ENCODE peak calls at places on chromosomes 3 and 15, in four cellular contexts. One of them, this sample, is unnamed. For H3K4me1, the result is how much of the 10 kb centered on the place peaks cover.

GRCh38 chr3:147945968-147946519 is 536.9 kb downstream of the ZIC1 start:
- DNase-seq in Peyer's patch: no peak
- DNase-seq in GM23338: peak
- DNase-seq in heart left ventricle: peak
- DNase-seq in this sample: no peak

GRCh38 chr15:48636511-48636910 is 9.0 kb downstream of the FBN1 start:
- DNase-seq in heart left ventricle: no peak
- DNase-seq in Peyer's patch: no peak
- DNase-seq in GM23338: no peak
- DNase-seq in this sample: no peak

GRCh38 chr3:160245261-160245800 is 20.1 kb downstream of the C3orf80 start:
- DNase-seq in heart left ventricle: no peak
- DNase-seq in GM23338: no peak
- DNase-seq in Peyer's patch: no peak
- DNase-seq in this sample: peak

GRCh38 chr15:34078900-34079299 is 22.8 kb downstream of the EMC7 start:
- DNase-seq in Peyer's patch: no peak
- DNase-seq in heart left ventricle: no peak
- DNase-seq in GM23338: no peak
- DNase-seq in this sample: no peak

GRCh38 chr3:123656691-123657090 is 71.8 kb upstream of the HACD2 start:
- DNase-seq in Peyer's patch: no peak
- DNase-seq in heart left ventricle: no peak
- DNase-seq in GM23338: peak
- DNase-seq in this sample: no peak

GRCh38 chr3:43054754-43055153 is 51.1 kb downstream of the POMGNT2 start:
- DNase-seq in GM23338: no peak
- DNase-seq in Peyer's patch: no peak
- DNase-seq in heart left ventricle: no peak
- DNase-seq in this sample: no peak

GRCh38 chr15:74302821-74303359 is 64.6 kb downstream of the CYP11A1 start:
- DNase-seq in GM23338: peak
- DNase-seq in heart left ventricle: no peak
- DNase-seq in Peyer's patch: no peak
- DNase-seq in this sample: peak

GRCh38 chr3:42539871-42540714 is 37.6 kb downstream of the VIPR1 start:
- DNase-seq in Peyer's patch: peak
- DNase-seq in GM23338: peak
- DNase-seq in heart left ventricle: peak
- DNase-seq in this sample: peak

GRCh38 chr3:37935756-37936666 is 54.6 kb upstream of the VILL start:
- DNase-seq in GM23338: peak
- DNase-seq in heart left ventricle: no peak
- DNase-seq in Peyer's patch: no peak
- DNase-seq in this sample: peak

GRCh38 chr15:96358006-96358794 is 27.7 kb downstream of the NR2F2 start:
- DNase-seq in Peyer's patch: no peak
- DNase-seq in heart left ventricle: no peak
- DNase-seq in GM23338: peak
- DNase-seq in this sample: no peak

GRCh38 chr15:63166219-63166618 is 8.9 kb upstream of the RPS27L start:
- DNase-seq in heart left ventricle: no peak
- DNase-seq in GM23338: peak
- DNase-seq in Peyer's patch: no peak
- DNase-seq in this sample: no peak

GRCh38 chr3:126546013-126546412 is 12.7 kb downstream of the C3orf22 start:
- DNase-seq in Peyer's patch: no peak
- DNase-seq in heart left ventricle: no peak
- DNase-seq in GM23338: no peak
- DNase-seq in this sample: no peak

GRCh38 chr3:18434731-18435130 is 9.6 kb upstream of the SATB1 start:
- DNase-seq in GM23338: no peak
- DNase-seq in Peyer's patch: no peak
- DNase-seq in heart left ventricle: no peak
- DNase-seq in this sample: no peak

GRCh38 chr15:25933456-25934158 is 70.5 kb upstream of the ATP10A start:
- DNase-seq in heart left ventricle: peak
- DNase-seq in GM23338: peak
- DNase-seq in Peyer's patch: peak
- DNase-seq in this sample: peak

GRCh38 chr3:39139442-39139841 is 13.9 kb downstream of the CSRNP1 start:
- DNase-seq in heart left ventricle: no peak
- DNase-seq in GM23338: no peak
- DNase-seq in Peyer's patch: no peak
- DNase-seq in this sample: no peak

DNA sequence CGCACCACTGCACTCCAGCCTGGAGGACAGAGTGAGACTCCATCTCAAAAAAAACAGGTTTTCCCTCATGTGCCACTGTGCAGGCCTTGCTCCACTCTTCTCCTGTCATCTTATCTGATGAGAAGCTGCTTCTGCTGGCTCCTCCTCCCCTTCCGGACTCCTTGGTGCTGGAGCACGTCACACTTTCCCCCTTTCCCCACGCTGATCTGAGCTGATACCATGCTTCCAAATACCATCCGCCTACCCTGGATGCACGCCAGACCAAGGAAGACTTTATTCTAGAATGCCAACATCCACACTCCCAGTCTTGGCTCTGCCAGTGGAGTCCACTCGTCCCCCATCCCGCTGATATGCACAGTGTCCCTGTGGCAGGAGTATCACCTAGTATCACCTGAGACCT is 31.3 kb downstream of the HOMER2 start:
- DNase-seq in heart left ventricle: no peak
- DNase-seq in Peyer's patch: no peak
- DNase-seq in GM23338: no peak
- DNase-seq in this sample: no peak
- H3K4me1 ChIP-seq in heart left ventricle: under half
- H3K4me1 ChIP-seq in Peyer's patch: under half
- H3K4me1 ChIP-seq in GM23338: under half
- H3K4me1 ChIP-seq in this sample: under half

GRCh38 chr15:60372756-60373155 is 25.0 kb downstream of the ANXA2 start:
- DNase-seq in heart left ventricle: no peak
- DNase-seq in GM23338: no peak
- DNase-seq in Peyer's patch: no peak
- DNase-seq in this sample: no peak
- H3K4me1 ChIP-seq in heart left ventricle: half or more
- H3K4me1 ChIP-seq in GM23338: under half
- H3K4me1 ChIP-seq in Peyer's patch: half or more
- H3K4me1 ChIP-seq in this sample: under half

GRCh38 chr3:66435988-66436387 is 64.8 kb downstream of the LRIG1 start:
- DNase-seq in heart left ventricle: peak
- DNase-seq in GM23338: no peak
- DNase-seq in Peyer's patch: no peak
- DNase-seq in this sample: no peak

GRCh38 chr3:66431494-66431893 is 69.3 kb downstream of the LRIG1 start:
- DNase-seq in heart left ventricle: no peak
- DNase-seq in Peyer's patch: no peak
- DNase-seq in GM23338: no peak
- DNase-seq in this sample: no peak

GRCh38 chr3:66432767-66433521 is 67.9 kb downstream of the LRIG1 start:
- DNase-seq in Peyer's patch: no peak
- DNase-seq in heart left ventricle: no peak
- DNase-seq in GM23338: no peak
- DNase-seq in this sample: no peak

GRCh38 chr3:66432041-66432766 is 68.6 kb downstream of the LRIG1 start:
- DNase-seq in GM23338: no peak
- DNase-seq in heart left ventricle: no peak
- DNase-seq in Peyer's patch: no peak
- DNase-seq in this sample: no peak

GRCh38 chr3:66433522-66433782 is 67.4 kb downstream of the LRIG1 start:
- DNase-seq in Peyer's patch: no peak
- DNase-seq in heart left ventricle: no peak
- DNase-seq in GM23338: no peak
- DNase-seq in this sample: no peak
- H3K4me1 ChIP-seq in Peyer's patch: under half
- H3K4me1 ChIP-seq in heart left ventricle: half or more
- H3K4me1 ChIP-seq in GM23338: half or more
- H3K4me1 ChIP-seq in this sample: under half

DNA sequence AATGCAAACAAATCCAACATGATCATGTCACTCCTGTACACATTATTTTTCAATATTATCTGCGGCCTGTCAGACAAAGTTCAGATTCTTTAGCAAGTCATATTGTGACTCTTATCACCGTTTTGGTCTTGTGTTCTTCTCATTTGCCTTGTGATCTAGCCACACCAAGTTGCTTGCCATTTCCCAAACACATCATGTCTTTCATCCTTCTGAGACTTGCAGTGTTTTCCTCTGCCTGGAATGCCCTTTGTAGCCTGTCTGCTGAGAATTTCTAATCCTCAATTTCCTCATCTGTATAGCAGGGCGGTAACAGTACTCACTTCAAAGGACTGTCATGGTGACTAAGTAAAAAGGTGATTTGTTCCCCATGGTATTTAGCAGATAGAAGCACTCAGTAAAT is 135.0 kb downstream of the GREM1 start:
- DNase-seq in Peyer's patch: no peak
- DNase-seq in GM23338: no peak
- DNase-seq in heart left ventricle: no peak
- DNase-seq in this sample: no peak
- H3K4me1 ChIP-seq in Peyer's patch: under half
- H3K4me1 ChIP-seq in GM23338: under half
- H3K4me1 ChIP-seq in heart left ventricle: under half
- H3K4me1 ChIP-seq in this sample: under half

GRCh38 chr3:157112536-157112935 is 47.4 kb downstream of the CCNL1 start:
- DNase-seq in GM23338: no peak
- DNase-seq in heart left ventricle: no peak
- DNase-seq in Peyer's patch: no peak
- DNase-seq in this sample: no peak
- H3K4me1 ChIP-seq in GM23338: under half
- H3K4me1 ChIP-seq in heart left ventricle: half or more
- H3K4me1 ChIP-seq in Peyer's patch: under half
- H3K4me1 ChIP-seq in this sample: under half

DNA sequence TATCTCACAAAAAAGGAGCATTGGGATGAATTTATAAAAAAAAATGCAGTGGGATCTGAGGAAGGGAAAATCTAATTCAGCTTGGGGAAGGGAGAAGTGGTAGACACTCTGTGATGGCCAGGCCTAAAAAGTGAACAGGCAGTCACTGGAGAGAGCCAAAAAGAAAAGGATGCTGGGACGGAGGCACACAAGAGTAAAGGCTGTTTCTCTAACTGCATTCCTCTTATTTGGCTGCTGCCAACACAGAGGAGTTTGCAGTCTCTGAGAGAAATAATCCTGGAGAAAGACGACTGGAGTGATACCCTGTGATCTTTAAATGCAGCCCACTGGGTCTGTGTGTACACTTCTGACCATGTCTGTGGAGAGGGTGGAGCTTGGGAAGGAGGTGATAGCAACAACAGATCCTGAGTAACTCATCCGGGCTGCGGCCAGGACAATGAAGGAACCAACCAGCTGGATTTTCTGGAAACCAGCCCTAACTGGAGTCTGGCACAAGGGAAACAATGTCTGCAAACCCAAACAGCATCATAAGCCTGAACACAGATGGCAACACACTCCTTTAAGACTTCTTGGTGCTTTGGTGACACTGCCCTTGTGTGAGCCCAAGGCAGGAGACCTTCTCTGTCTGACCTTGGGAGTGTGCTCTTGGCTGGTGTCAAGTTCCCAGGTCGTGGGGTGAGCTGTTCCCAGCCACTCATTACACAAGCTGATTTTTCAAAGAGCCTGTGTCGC is 8.1 kb downstream of the FYCO1 start:
- DNase-seq in Peyer's patch: no peak
- DNase-seq in heart left ventricle: peak
- DNase-seq in GM23338: no peak
- DNase-seq in this sample: no peak
- H3K4me1 ChIP-seq in Peyer's patch: half or more
- H3K4me1 ChIP-seq in heart left ventricle: half or more
- H3K4me1 ChIP-seq in GM23338: under half
- H3K4me1 ChIP-seq in this sample: under half

GRCh38 chr15:101210466-101210865 is 41.4 kb downstream of the CHSY1 start:
- DNase-seq in heart left ventricle: no peak
- DNase-seq in GM23338: no peak
- DNase-seq in Peyer's patch: no peak
- DNase-seq in this sample: no peak

GRCh38 chr15:101210058-101210457 is 41.8 kb downstream of the CHSY1 start:
- DNase-seq in Peyer's patch: no peak
- DNase-seq in GM23338: no peak
- DNase-seq in heart left ventricle: no peak
- DNase-seq in this sample: no peak

GRCh38 chr15:101207867-101208288 is 44.0 kb downstream of the CHSY1 start:
- DNase-seq in heart left ventricle: no peak
- DNase-seq in Peyer's patch: no peak
- DNase-seq in GM23338: no peak
- DNase-seq in this sample: no peak

GRCh38 chr15:101211897-101212296 is 40.0 kb downstream of the CHSY1 start:
- DNase-seq in GM23338: no peak
- DNase-seq in Peyer's patch: no peak
- DNase-seq in heart left ventricle: no peak
- DNase-seq in this sample: no peak

DNA sequence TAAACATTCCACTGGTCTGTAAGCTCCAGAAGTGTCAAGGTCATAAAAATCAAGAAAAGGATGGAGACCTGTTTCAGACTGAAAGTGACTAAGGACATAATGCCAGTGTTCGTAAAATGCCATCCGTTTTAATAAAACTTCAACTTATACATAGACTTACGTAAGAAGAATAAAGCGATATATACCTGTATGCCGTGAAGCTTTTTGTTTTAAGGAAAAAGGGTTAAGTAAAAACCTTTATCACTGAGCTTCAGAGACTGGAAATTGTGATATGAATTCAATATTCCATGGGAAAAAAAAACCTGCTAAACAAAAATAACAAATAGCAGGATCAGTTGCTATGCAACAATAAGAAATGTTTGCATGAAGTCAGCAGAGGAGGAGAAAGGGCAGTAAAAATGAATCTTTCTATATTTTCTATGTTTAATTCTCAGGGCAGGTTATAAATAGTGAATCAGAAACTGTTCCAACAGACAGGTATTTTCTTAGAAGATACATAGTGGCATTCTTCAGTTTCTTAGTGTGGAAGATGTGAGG is 42.5 kb downstream of the CHSY1 start:
- DNase-seq in GM23338: no peak
- DNase-seq in Peyer's patch: no peak
- DNase-seq in heart left ventricle: no peak
- DNase-seq in this sample: no peak
- H3K4me1 ChIP-seq in GM23338: under half
- H3K4me1 ChIP-seq in Peyer's patch: under half
- H3K4me1 ChIP-seq in heart left ventricle: half or more
- H3K4me1 ChIP-seq in this sample: under half